ENCODE peak calls at places on chromosomes 7 and 10, in nine cellular contexts. Q is OCI-LY7, W is prostate gland, B is adrenal gland, X is RWPE1, H is HFF-Myc, S is MM.1S, J is endothelial cell, F is GM23338. K is an unnamed sample.

GRCh38 chr10:133464582-133465031 is 10.9 kb downstream of the SCART1 start:
- DNase-seq in Q (no peak), W (no peak), B (no peak), X (no peak), H (no peak), S (no peak), J (no peak), F (no peak), K (no peak)

GRCh38 chr7:108282427-108282996 is 152.4 kb upstream of the LAMB4 start:
- DNase-seq in Q (no peak), W (no peak), B (peak), X (no peak), H (no peak), S (no peak), J (no peak), F (no peak), K (no peak)

GRCh38 chr7:102897211-102897621 is 15.6 kb upstream of the LRRC17 start:
- DNase-seq in Q (no peak), W (no peak), B (no peak), X (no peak), H (no peak), S (no peak), J (no peak), F (no peak), K (no peak)

GRCh38 chr7:38893061-38893460 is 15.9 kb downstream of the VPS41 start:
- DNase-seq in Q (no peak), W (no peak), B (no peak), X (peak), H (no peak), S (no peak), J (no peak), F (no peak), K (no peak)

GRCh38 chr10:35903021-35903420 is 260.9 kb upstream of the FZD8 start:
- DNase-seq in Q (no peak), W (no peak), B (no peak), X (no peak), H (no peak), S (no peak), J (no peak), F (no peak), K (no peak)

GRCh38 chr7:100418930-100419659 is 9.4 kb downstream of the ZCWPW1 start:
- DNase-seq in Q (no peak), W (no peak), B (no peak), X (no peak), H (no peak), S (no peak), J (no peak), F (no peak), K (no peak)

GRCh38 chr10:79139124-79139835 is 70.5 kb downstream of the ZMIZ1 start:
- DNase-seq in Q (no peak), W (no peak), B (no peak), X (no peak), H (no peak), S (no peak), J (no peak), F (no peak), K (no peak)

GRCh38 chr10:68095176-68095575 is 14.1 kb upstream of the MYPN start:
- DNase-seq in Q (no peak), W (no peak), B (no peak), X (peak), H (no peak), S (no peak), J (no peak), F (no peak), K (no peak)

GRCh38 chr7:18469332-18469731 is 26.2 kb upstream of the HDAC9 start:
- DNase-seq in Q (no peak), W (no peak), B (no peak), X (no peak), H (no peak), S (no peak), J (no peak), F (no peak), K (no peak)

GRCh38 chr7:131556055-131556911 is at the start of gene PODXL:
- DNase-seq in Q (peak), W (peak), B (peak), X (peak), H (no peak), S (peak), J (peak), F (peak), K (no peak)

GRCh38 chr10:92410501-92410900 is 119.5 kb downstream of the MARCHF5 start:
- DNase-seq in Q (no peak), W (no peak), B (no peak), X (no peak), H (no peak), S (no peak), J (no peak), F (no peak), K (no peak)

GRCh38 chr7:47210283-47210854 is 371.5 kb downstream of the TNS3 start:
- DNase-seq in Q (no peak), W (no peak), B (no peak), X (no peak), H (no peak), S (no peak), J (no peak), F (no peak), K (no peak)

GRCh38 chr7:32616625-32617024 is 121.3 kb downstream of the AVL9 start:
- DNase-seq in Q (no peak), W (no peak), B (peak), X (peak), H (peak), S (no peak), J (no peak), F (no peak), K (no peak)

GRCh38 chr10:119343001-119343601 is 135.7 kb downstream of the GRK5 start:
- DNase-seq in Q (no peak), W (no peak), B (no peak), X (no peak), H (no peak), S (no peak), J (no peak), F (no peak), K (no peak)

GRCh38 chr7:84637568-84638338 is 443.2 kb upstream of the SEMA3A start:
- DNase-seq in Q (no peak), W (no peak), B (peak), X (peak), H (peak), S (no peak), J (no peak), F (peak), K (no peak)

GRCh38 chr7:159114981-159115380 is 29.7 kb downstream of the VIPR2 start:
- DNase-seq in Q (no peak), W (no peak), B (no peak), X (no peak), H (no peak), S (no peak), J (no peak), F (no peak), K (no peak)

GRCh38 chr10:48461623-48462481 is 143.0 kb downstream of the ARHGAP22 start:
- DNase-seq in Q (no peak), W (no peak), B (no peak), X (no peak), H (no peak), S (no peak), J (no peak), F (no peak), K (no peak)

GRCh38 chr10:83542774-83543291 is 596.5 kb upstream of the GHITM start:
- DNase-seq in Q (no peak), W (no peak), B (no peak), X (no peak), H (no peak), S (peak), J (no peak), F (no peak), K (no peak)

GRCh38 chr10:86294346-86295265 is 72.0 kb downstream of the GRID1 start:
- DNase-seq in Q (no peak), W (no peak), B (no peak), X (no peak), H (no peak), S (no peak), J (no peak), F (no peak), K (no peak)

GRCh38 chr10:70481831-70482530 is 3.4 kb downstream of the PALD1 start:
- DNase-seq in Q (no peak), W (no peak), B (peak), X (no peak), H (no peak), S (no peak), J (no peak), F (no peak), K (no peak)

GRCh38 chr7:142385528-142386340 is 127.9 kb upstream of the PRSS58 start:
- DNase-seq in Q (peak), W (no peak), B (peak), X (peak), H (peak), S (peak), J (peak), F (peak), K (peak)

GRCh38 chr7:117716707-117717294 is 156.4 kb downstream of the CTTNBP2 start:
- DNase-seq in Q (no peak), W (no peak), B (no peak), X (no peak), H (no peak), S (no peak), J (no peak), F (no peak), K (no peak)

GRCh38 chr10:126904493-126904806 is 778 bp upstream of the DOCK1 start:
- DNase-seq in Q (no peak), W (no peak), B (no peak), X (no peak), H (no peak), S (no peak), J (no peak), F (no peak), K (no peak)

GRCh38 chr10:50538473-50539398 is 85.0 kb downstream of the SGMS1 start:
- DNase-seq in Q (no peak), W (no peak), B (no peak), X (no peak), H (no peak), S (no peak), J (no peak), F (no peak), K (no peak)

GRCh38 chr7:137977173-137977572 is 24.7 kb downstream of the CREB3L2 start:
- DNase-seq in Q (no peak), W (no peak), B (no peak), X (no peak), H (no peak), S (no peak), J (no peak), F (no peak), K (no peak)

GRCh38 chr7:140672382-140673062 is at the start of gene ADCK2:
- DNase-seq in Q (peak), W (peak), B (peak), X (peak), H (no peak), S (peak), J (peak), F (peak), K (peak)

DNA sequence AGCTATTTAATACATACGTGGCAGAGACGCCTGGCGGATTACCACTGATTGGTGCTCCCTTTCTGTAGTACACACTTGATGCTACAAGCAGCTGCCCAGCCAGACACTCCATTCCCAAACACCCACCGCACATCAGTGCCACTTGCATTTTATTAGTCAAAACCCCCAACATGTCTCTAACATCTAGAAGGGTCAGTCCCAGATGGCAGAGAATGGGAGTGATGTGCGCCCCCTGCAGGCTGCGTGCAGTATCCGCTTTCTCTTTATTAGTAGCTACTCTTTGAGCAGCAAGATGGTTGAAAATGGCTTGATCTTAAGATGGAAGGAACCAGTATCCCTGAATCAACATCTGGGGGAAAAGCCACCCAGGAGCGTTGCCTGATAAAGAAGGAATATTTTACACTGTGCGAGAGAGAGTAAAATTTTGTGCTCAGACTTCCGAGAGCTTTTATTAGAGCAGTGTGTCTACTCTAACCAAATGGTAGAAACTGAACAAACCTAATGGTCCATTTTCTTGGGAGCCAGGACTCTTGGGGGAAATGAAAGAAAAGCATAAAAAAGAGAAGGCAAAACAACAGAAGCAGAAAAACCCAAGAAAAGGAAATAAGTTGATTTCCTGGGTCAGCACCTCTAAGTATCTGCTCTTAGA is 78.3 kb downstream of the ST8SIA6 start:
- DNase-seq in Q (peak), W (no peak), B (no peak), X (no peak), H (peak), S (no peak), J (peak), F (peak), K (no peak)
- TF ChIP-seq CTCF in Q (peak), W (no peak), B (no peak), X (peak), H (peak), S (peak), J (peak), F (peak), K (peak)

GRCh38 chr10:76902949-76903348 is 734.7 kb downstream of the KCNMA1 start:
- DNase-seq in Q (peak), W (no peak), B (no peak), X (peak), H (no peak), S (no peak), J (peak), F (peak), K (no peak)
- TF ChIP-seq CTCF in Q (peak), W (peak), B (no peak), X (peak), H (peak), S (peak), J (no peak), F (peak), K (peak)

DNA sequence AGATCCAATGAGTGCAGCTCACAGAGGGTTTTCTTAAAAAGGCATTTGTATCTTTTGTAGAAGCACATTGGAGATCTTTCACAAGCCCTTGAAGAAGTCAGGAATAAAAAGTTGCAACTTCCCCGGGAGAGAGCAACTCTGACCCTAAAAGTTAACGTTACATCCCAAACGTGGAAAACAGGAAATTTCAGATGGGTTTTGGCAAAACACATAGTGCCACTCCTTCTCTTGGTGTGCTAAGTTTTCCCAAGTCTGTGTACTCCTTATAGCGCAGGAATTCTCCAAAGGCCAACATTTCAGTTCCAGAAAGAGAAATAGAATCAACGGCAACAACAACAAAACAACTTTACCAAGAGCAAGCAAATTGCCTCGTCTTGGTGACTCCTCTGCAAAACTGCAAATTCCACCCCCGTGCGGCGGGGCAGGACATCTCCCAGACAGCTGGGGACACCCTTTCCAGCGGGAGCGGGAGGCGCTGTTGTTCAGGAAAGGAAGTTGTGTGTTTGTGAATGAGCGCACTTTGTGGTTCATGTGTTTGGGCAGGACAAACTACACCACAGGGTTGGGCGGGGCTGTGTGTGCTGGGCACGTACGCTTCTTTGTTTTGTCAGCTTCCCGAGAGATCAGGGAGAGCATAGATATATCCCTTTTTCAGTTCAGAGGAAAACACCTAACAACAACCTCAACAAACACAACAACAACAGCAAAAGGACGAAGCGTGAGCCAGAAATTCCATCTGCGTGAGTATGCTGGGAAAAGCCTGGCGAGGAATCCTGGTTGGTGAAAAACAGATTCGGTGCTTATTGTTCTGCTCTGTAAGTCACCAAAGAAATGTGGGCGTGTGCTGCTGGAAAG is 294.7 kb upstream of the PITRM1 start:
- DNase-seq in Q (no peak), W (peak), B (peak), X (peak), H (peak), S (no peak), J (no peak), F (peak), K (no peak)
- TF ChIP-seq CTCF in Q (no peak), W (peak), B (no peak), X (peak), H (peak), S (no peak), J (no peak), F (no peak), K (no peak)

DNA sequence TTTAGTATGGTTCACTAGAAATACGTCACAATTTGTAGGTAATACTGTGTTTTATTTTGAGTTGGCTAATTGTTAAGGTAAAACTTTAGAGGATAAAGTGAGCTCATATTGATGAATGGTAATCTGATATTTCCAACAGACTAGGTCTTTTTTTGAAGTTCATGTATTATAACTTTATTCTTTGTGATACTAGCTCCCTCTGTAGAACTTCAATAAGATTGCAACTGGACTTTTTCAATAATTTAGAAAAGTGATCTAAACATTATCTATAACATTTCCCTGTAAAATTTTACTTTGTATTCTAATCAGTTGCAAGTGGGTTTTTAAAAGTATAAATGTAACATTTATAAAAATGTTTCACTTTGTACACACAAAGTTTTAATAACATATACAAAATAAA is 83.5 kb downstream of the ADK start:
- DNase-seq in Q (peak), W (no peak), B (no peak), X (peak), H (no peak), S (no peak), J (no peak), F (no peak), K (no peak)
- TF ChIP-seq CTCF in Q (peak), W (peak), B (peak), X (peak), H (no peak), S (peak), J (peak), F (peak), K (peak)

GRCh38 chr7:21722371-21722770 is 179.5 kb downstream of the DNAH11 start:
- DNase-seq in Q (no peak), W (no peak), B (no peak), X (peak), H (no peak), S (no peak), J (no peak), F (peak), K (no peak)
- TF ChIP-seq CTCF in Q (peak), W (no peak), B (no peak), X (peak), H (no peak), S (peak), J (peak), F (peak), K (no peak)